ENCODE peak calls at places on chromosomes 6 and 20, in six cellular contexts. U is fibroblast of mammary gland, J is dorsolateral prefrontal cortex, W is stomach, Q is coronary artery, O is astrocyte of the cerebellum. G is an unnamed sample.

GRCh38 chr6:148502083-148502772 is 159.6 kb downstream of the SASH1 start:
- DNase-seq in Q (no peak), O (no peak), U (peak; percentile 92), W (no peak), J (no peak), G (no peak)

GRCh38 chr20:20358801-20359200 is 9.1 kb upstream of the INSM1 start:
- DNase-seq in W (no peak), U (no peak), Q (no peak), O (no peak), J (no peak), G (no peak)

GRCh38 chr6:170176621-170177382 is 114.1 kb downstream of the DLL1 start:
- DNase-seq in U (peak; percentile 21), W (no peak), Q (peak; percentile 58), J (no peak), O (no peak), G (no peak)

GRCh38 chr20:10524034-10524476 is 89.0 kb downstream of the SLX4IP start:
- DNase-seq in U (peak; percentile 76), J (no peak), Q (peak; percentile 84), W (no peak), O (peak; percentile 52), G (peak; percentile 5)

GRCh38 chr6:36599791-36600209 is 5.6 kb downstream of the SRSF3 start:
- DNase-seq in W (peak; percentile 63), Q (no peak), O (no peak), J (no peak), U (peak; percentile 81), G (peak; percentile 35)

GRCh38 chr6:134176283-134176975 is 124.0 kb upstream of the SLC2A12 start:
- DNase-seq in W (peak; percentile 62), U (peak; percentile 18), O (no peak), J (peak; percentile 61), Q (peak; percentile 87), G (peak; percentile 30)

GRCh38 chr6:7664003-7664402 is 61.9 kb upstream of the BMP6 start:
- DNase-seq in Q (no peak), J (no peak), W (no peak), U (no peak), O (no peak), G (no peak)

GRCh38 chr6:3265671-3266070 is 6.9 kb downstream of the PSMG4 start:
- DNase-seq in O (no peak), W (no peak), U (no peak), J (no peak), Q (no peak), G (no peak)

GRCh38 chr6:85424981-85425380 is 24.9 kb upstream of the NT5E start:
- DNase-seq in U (no peak), O (no peak), W (no peak), Q (no peak), J (no peak), G (no peak)

GRCh38 chr6:85670573-85670972 is 27.9 kb upstream of the SYNCRIP start:
- DNase-seq in J (no peak), U (peak; percentile 64), Q (no peak), W (no peak), O (no peak), G (no peak)

DNA sequence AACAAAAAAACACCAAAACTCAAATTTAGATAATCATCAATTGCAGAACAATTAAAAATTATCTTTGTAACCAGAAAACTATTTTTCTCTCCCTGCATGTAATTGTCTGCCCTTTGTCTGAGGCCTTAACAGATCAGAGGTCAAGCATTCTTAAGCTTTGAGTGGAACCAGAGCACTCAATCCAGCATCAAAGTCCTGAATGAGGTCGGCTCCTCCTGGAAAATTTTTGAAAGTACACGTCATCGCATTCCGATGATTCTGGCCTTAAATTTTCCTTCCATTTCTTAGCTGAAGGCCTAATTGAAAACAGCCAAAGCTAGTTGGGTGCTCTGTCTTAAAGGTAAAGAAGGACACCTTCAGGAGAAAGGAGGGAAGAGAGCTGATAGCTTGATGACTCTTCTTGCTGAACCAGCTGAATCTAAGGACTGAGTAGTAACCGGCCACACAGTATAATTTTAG is 510.2 kb upstream of the SULF2 start:
- DNase-seq in U (peak; percentile 95), J (no peak), O (peak; percentile 91), Q (no peak), W (no peak), G (no peak)
- TF ChIP-seq CTCF in U (peak; percentile 48), J (no peak), O (peak; percentile 56), Q (no peak), W (no peak), G (peak; percentile 58)

GRCh38 chr6:89987140-89987539 is 92.9 kb downstream of the GJA10 start:
- DNase-seq in J (no peak), O (no peak), U (no peak), W (no peak), Q (no peak), G (no peak)

GRCh38 chr6:89985744-89986493 is 91.7 kb downstream of the GJA10 start:
- DNase-seq in O (peak; percentile 88), Q (no peak), U (peak; percentile 94), J (peak; percentile 52), W (no peak), G (peak; percentile 22)

GRCh38 chr6:89986650-89987074 is 92.4 kb downstream of the GJA10 start:
- DNase-seq in Q (no peak), O (peak; percentile 29), J (no peak), U (peak; percentile 93), W (no peak), G (no peak)

GRCh38 chr6:89987830-89988229 is 93.6 kb downstream of the GJA10 start:
- DNase-seq in U (no peak), W (no peak), Q (no peak), O (no peak), J (no peak), G (no peak)

DNA sequence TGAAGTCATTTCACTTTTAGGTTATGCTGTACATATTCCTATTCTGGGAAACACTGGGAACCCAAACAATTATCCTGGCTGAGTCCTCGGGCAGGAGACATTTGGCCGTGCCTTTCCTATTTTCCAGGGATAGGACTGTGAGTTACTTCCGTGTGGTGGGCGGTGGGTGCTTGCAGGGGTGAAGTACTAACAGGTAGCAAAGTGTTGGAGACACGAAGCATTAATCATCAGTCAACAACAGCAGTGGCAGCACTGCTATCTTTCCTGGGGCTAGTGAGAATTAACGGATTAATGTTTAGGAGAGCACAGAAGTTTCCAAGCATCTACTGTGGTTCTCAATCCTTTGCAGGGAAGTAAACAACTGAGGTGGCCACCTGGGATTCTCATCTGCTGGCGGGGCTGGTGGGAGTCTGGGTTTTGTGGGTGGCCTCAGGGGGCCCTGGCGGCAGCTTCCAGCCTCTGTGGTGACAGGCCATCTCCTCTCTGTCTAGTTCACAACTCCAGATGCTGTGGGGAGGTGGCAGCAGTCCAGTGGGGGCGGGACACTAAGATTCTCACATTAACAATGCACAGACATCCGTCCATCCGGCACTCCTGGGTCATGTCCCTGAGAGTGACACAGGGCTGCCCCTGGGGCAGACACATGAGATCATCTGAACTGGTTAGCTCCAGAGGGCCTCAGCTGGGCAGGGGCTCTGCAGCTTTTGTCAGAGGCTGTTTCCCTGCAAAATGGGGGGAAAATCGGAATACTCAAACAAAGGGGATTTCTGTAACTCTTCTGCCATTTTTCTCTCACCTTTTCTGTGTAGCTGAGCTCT is 90.9 kb downstream of the GJA10 start:
- DNase-seq in W (no peak), Q (no peak), O (peak; percentile 51), U (peak; percentile 82), J (peak; percentile 93), G (peak; percentile 31)
- TF ChIP-seq CTCF in W (no peak), Q (no peak), O (no peak), U (no peak), J (no peak), G (no peak)

GRCh38 chr6:111873178-111874029 is at the start of gene FYN:
- DNase-seq in Q (peak; percentile 97), O (peak; percentile 84), J (peak; percentile 99), U (peak; percentile 90), W (peak; percentile 97), G (peak; percentile 98)
- TF ChIP-seq CTCF in Q (no peak), O (peak; percentile 41), J (peak; percentile 60), U (peak; percentile 8), W (peak; percentile 43), G (peak; percentile 54)

DNA sequence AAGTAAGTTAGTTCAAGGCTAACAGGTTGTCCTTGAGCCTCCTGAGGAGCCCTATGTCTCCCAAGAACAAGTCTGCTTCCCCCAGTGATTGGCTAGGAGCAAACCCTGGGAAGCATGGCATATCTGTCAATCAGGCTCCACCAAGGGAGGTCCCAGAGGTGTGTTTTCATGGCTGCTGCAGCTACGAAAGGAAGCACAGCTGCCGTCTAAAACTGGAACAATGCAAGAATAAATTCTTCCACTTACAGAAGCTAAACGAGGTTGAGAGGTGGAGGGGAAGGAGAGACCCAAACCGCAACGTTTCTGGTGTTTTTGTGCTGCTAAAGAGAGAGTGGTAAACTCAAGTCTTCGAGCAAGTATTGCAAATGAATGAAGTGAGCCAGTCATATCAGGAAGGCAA is 4.9 kb upstream of the PTGIS start:
- DNase-seq in Q (peak; percentile 71), O (no peak), U (no peak), W (no peak), J (no peak), G (no peak)
- TF ChIP-seq CTCF in Q (no peak), O (no peak), U (no peak), W (no peak), J (no peak), G (no peak)

GRCh38 chr20:49865559-49865958 is 49.8 kb downstream of the SPATA2 start:
- DNase-seq in J (no peak), W (no peak), O (no peak), U (peak; percentile 93), Q (peak; percentile 60), G (no peak)
- TF ChIP-seq CTCF in J (no peak), W (no peak), O (no peak), U (no peak), Q (no peak), G (no peak)

DNA sequence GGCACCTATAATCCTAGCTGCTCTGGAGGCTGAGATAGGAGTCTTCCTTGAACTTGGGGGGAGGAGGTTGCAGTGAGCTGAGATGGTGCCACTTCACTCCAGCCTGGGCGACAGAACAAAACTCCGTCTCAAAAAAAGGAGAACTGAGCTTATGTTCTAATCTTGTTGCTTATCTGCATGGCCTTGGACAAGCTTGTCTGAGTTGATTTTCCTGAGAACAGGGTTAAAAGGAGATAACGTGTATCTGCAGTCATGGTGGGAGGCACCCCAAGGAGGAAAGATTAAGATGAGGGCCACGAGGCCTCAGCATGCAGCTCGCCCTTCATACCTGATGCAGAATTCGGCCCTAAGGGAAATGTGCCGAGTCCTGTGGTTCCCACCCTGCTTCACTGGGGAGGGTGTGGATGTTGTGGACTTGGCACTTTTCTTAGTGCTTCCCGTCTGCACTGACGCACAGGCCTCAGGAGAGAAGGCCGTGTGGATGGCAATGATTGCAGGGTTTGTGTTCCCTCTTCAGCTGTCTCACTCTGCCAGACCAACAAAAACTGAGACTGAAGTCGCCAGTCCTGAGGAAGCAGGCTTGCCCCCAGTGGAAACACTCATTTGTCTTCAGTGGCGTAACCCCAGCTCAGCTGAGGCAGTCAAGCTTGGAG is 56.3 kb downstream of the EZR start:
- DNase-seq in O (no peak), J (no peak), U (no peak), Q (peak; percentile 72), W (no peak), G (no peak)
- TF ChIP-seq CTCF in O (no peak), J (no peak), U (no peak), Q (no peak), W (no peak), G (no peak)

G was measured in neural crest cell.